ENCODE peak calls at places on chromosomes 7 and 10, in four cellular contexts. One of them, this sample, is unnamed.

GRCh38 chr7:114048386-114049235 is 129.8 kb upstream of the PPP1R3A start:
- DNase-seq in NCI-H1092 treated with DMSO at 0.1 percent for 48 hours: no peak
- DNase-seq in HL-60: peak; percentile 13
- DNase-seq in non-pigmented ciliary epithelial cell: no peak
- DNase-seq in this sample: no peak

GRCh38 chr7:545470-545869 is 25.8 kb upstream of the PDGFA start:
- DNase-seq in NCI-H1092 treated with DMSO at 0.1 percent for 48 hours: no peak
- DNase-seq in HL-60: no peak
- DNase-seq in non-pigmented ciliary epithelial cell: no peak
- DNase-seq in this sample: no peak

GRCh38 chr10:132395704-132396494 is 1.1 kb upstream of the PWWP2B start:
- DNase-seq in NCI-H1092 treated with DMSO at 0.1 percent for 48 hours: no peak
- DNase-seq in HL-60: no peak
- DNase-seq in non-pigmented ciliary epithelial cell: no peak
- DNase-seq in this sample: no peak

GRCh38 chr10:14839305-14839695 is 1.2 kb downstream of the HSPA14 start:
- DNase-seq in NCI-H1092 treated with DMSO at 0.1 percent for 48 hours: no peak
- DNase-seq in HL-60: peak; percentile 20
- DNase-seq in non-pigmented ciliary epithelial cell: no peak
- DNase-seq in this sample: no peak

GRCh38 chr10:114626841-114627240 is 31.2 kb downstream of the ABLIM1 start:
- DNase-seq in NCI-H1092 treated with DMSO at 0.1 percent for 48 hours: no peak
- DNase-seq in HL-60: no peak
- DNase-seq in non-pigmented ciliary epithelial cell: no peak
- DNase-seq in this sample: no peak

GRCh38 chr7:29297194-29297890 is 102.8 kb downstream of the CHN2 start:
- DNase-seq in NCI-H1092 treated with DMSO at 0.1 percent for 48 hours: no peak
- DNase-seq in HL-60: no peak
- DNase-seq in non-pigmented ciliary epithelial cell: no peak
- DNase-seq in this sample: no peak

GRCh38 chr10:132110091-132110490 is 44.3 kb downstream of the JAKMIP3 start:
- DNase-seq in NCI-H1092 treated with DMSO at 0.1 percent for 48 hours: no peak
- DNase-seq in HL-60: no peak
- DNase-seq in non-pigmented ciliary epithelial cell: no peak
- DNase-seq in this sample: no peak

GRCh38 chr10:33143160-33143728 is 185.2 kb upstream of the ITGB1 start:
- DNase-seq in NCI-H1092 treated with DMSO at 0.1 percent for 48 hours: no peak
- DNase-seq in HL-60: no peak
- DNase-seq in non-pigmented ciliary epithelial cell: no peak
- DNase-seq in this sample: no peak

GRCh38 chr10:100866575-100867098 is 46.1 kb upstream of the SLF2 start:
- DNase-seq in NCI-H1092 treated with DMSO at 0.1 percent for 48 hours: no peak
- DNase-seq in HL-60: no peak
- DNase-seq in non-pigmented ciliary epithelial cell: no peak
- DNase-seq in this sample: no peak

GRCh38 chr10:24207781-24208611 is 942 bp upstream of the KIAA1217 start:
- DNase-seq in NCI-H1092 treated with DMSO at 0.1 percent for 48 hours: peak; percentile 35
- DNase-seq in HL-60: no peak
- DNase-seq in non-pigmented ciliary epithelial cell: no peak
- DNase-seq in this sample: no peak

GRCh38 chr10:120457431-120458172 is 575 bp downstream of the PLPP4 start:
- DNase-seq in NCI-H1092 treated with DMSO at 0.1 percent for 48 hours: no peak
- DNase-seq in HL-60: no peak
- DNase-seq in non-pigmented ciliary epithelial cell: no peak
- DNase-seq in this sample: no peak

GRCh38 chr7:32033006-32033405 is 37.2 kb downstream of the PDE1C start:
- DNase-seq in NCI-H1092 treated with DMSO at 0.1 percent for 48 hours: no peak
- DNase-seq in HL-60: no peak
- DNase-seq in non-pigmented ciliary epithelial cell: no peak
- DNase-seq in this sample: no peak

GRCh38 chr7:3244241-3244814 is 56.7 kb upstream of the SDK1 start:
- DNase-seq in NCI-H1092 treated with DMSO at 0.1 percent for 48 hours: no peak
- DNase-seq in HL-60: no peak
- DNase-seq in non-pigmented ciliary epithelial cell: no peak
- DNase-seq in this sample: peak; percentile 82

GRCh38 chr7:127995157-127995865 is 35.9 kb downstream of the LRRC4 start:
- DNase-seq in NCI-H1092 treated with DMSO at 0.1 percent for 48 hours: no peak
- DNase-seq in HL-60: no peak
- DNase-seq in non-pigmented ciliary epithelial cell: no peak
- DNase-seq in this sample: no peak

GRCh38 chr10:11017575-11018425 is at the start of gene CELF2:
- DNase-seq in NCI-H1092 treated with DMSO at 0.1 percent for 48 hours: peak; percentile 17
- DNase-seq in HL-60: no peak
- DNase-seq in non-pigmented ciliary epithelial cell: no peak
- DNase-seq in this sample: no peak

GRCh38 chr7:12965767-12966166 is 278.3 kb downstream of the ARL4A start:
- DNase-seq in NCI-H1092 treated with DMSO at 0.1 percent for 48 hours: no peak
- DNase-seq in HL-60: no peak
- DNase-seq in non-pigmented ciliary epithelial cell: no peak
- DNase-seq in this sample: no peak

GRCh38 chr7:128904381-128905197 is 5.9 kb downstream of the KCP start:
- DNase-seq in NCI-H1092 treated with DMSO at 0.1 percent for 48 hours: peak; percentile 43
- DNase-seq in HL-60: peak; percentile 49
- DNase-seq in non-pigmented ciliary epithelial cell: peak; percentile 11
- DNase-seq in this sample: no peak

GRCh38 chr10:22386396-22386928 is 41.2 kb downstream of the SPAG6 start:
- DNase-seq in NCI-H1092 treated with DMSO at 0.1 percent for 48 hours: no peak
- DNase-seq in HL-60: peak; percentile 1
- DNase-seq in non-pigmented ciliary epithelial cell: no peak
- DNase-seq in this sample: no peak

GRCh38 chr10:28677889-28678686 is 767 bp downstream of the BAMBI start:
- DNase-seq in NCI-H1092 treated with DMSO at 0.1 percent for 48 hours: peak; percentile 36
- DNase-seq in HL-60: peak; percentile 35
- DNase-seq in non-pigmented ciliary epithelial cell: no peak
- DNase-seq in this sample: no peak

GRCh38 chr7:87370660-87371180 is 25.3 kb downstream of the CROT start:
- DNase-seq in NCI-H1092 treated with DMSO at 0.1 percent for 48 hours: no peak
- DNase-seq in HL-60: no peak
- DNase-seq in non-pigmented ciliary epithelial cell: peak; percentile 34
- DNase-seq in this sample: no peak

GRCh38 chr10:32141018-32141807 is 85.0 kb upstream of the KIF5B start:
- DNase-seq in NCI-H1092 treated with DMSO at 0.1 percent for 48 hours: no peak
- DNase-seq in HL-60: no peak
- DNase-seq in non-pigmented ciliary epithelial cell: no peak
- DNase-seq in this sample: no peak

GRCh38 chr10:103481974-103482531 is 3.0 kb upstream of the CALHM3 start:
- DNase-seq in NCI-H1092 treated with DMSO at 0.1 percent for 48 hours: peak; percentile 50
- DNase-seq in HL-60: peak; percentile 72
- DNase-seq in non-pigmented ciliary epithelial cell: no peak
- DNase-seq in this sample: no peak

GRCh38 chr7:883029-884021 is 7.0 kb downstream of the GET4 start:
- DNase-seq in NCI-H1092 treated with DMSO at 0.1 percent for 48 hours: no peak
- DNase-seq in HL-60: peak; percentile 78
- DNase-seq in non-pigmented ciliary epithelial cell: no peak
- DNase-seq in this sample: no peak

GRCh38 chr7:12127490-12127889 is 83.6 kb upstream of the TMEM106B start:
- DNase-seq in NCI-H1092 treated with DMSO at 0.1 percent for 48 hours: no peak
- DNase-seq in HL-60: no peak
- DNase-seq in non-pigmented ciliary epithelial cell: no peak
- DNase-seq in this sample: no peak

GRCh38 chr10:46237815-46238510 is 48.8 kb upstream of the ANTXRL start:
- DNase-seq in NCI-H1092 treated with DMSO at 0.1 percent for 48 hours: no peak
- DNase-seq in HL-60: no peak
- DNase-seq in non-pigmented ciliary epithelial cell: no peak
- DNase-seq in this sample: no peak

GRCh38 chr7:106812027-106812643 is 52.9 kb upstream of the PIK3CG start:
- DNase-seq in NCI-H1092 treated with DMSO at 0.1 percent for 48 hours: no peak
- DNase-seq in HL-60: no peak
- DNase-seq in non-pigmented ciliary epithelial cell: no peak
- DNase-seq in this sample: no peak

GRCh38 chr10:100006241-100006886 is 3.4 kb downstream of the DNMBP start:
- DNase-seq in NCI-H1092 treated with DMSO at 0.1 percent for 48 hours: no peak
- DNase-seq in HL-60: no peak
- DNase-seq in non-pigmented ciliary epithelial cell: peak; percentile 92
- DNase-seq in this sample: peak; percentile 82

GRCh38 chr10:60778978-60779668 is 845 bp downstream of the CDK1 start:
- DNase-seq in NCI-H1092 treated with DMSO at 0.1 percent for 48 hours: peak; percentile 11
- DNase-seq in HL-60: no peak
- DNase-seq in non-pigmented ciliary epithelial cell: no peak
- DNase-seq in this sample: no peak